ENCODE peak calls at places on chromosomes 12 and 14, in six cellular contexts. I, Z, R, C, E and F are unnamed samples. For H3K4me1, the result is how much of the 10 kb centered on the place peaks cover.

GRCh38 chr14:63578300-63578699 is 35.1 kb upstream of the PPP2R5E start:
- DNase-seq in Z (no peak), C (no peak), I (no peak), R (no peak), E (no peak), F (no peak)

GRCh38 chr12:46005151-46005797 is 14.9 kb upstream of the SCAF11 start:
- DNase-seq in E (no peak), Z (no peak), C (no peak), I (no peak), R (no peak), F (no peak)

GRCh38 chr12:26713885-26714383 is 119.1 kb downstream of the ITPR2 start:
- DNase-seq in C (no peak), E (no peak), I (no peak), Z (no peak), R (no peak), F (no peak)

GRCh38 chr14:70873627-70874026 is 33.6 kb upstream of the PCNX1 start:
- DNase-seq in R (no peak), Z (no peak), C (peak), I (no peak), E (no peak), F (no peak)

GRCh38 chr14:72315720-72316119 is 383.5 kb downstream of the RGS6 start:
- DNase-seq in I (no peak), C (no peak), Z (no peak), R (no peak), E (no peak), F (no peak)

GRCh38 chr14:91254456-91254855 is 10.0 kb upstream of the GPR68 start:
- DNase-seq in C (no peak), R (no peak), Z (no peak), I (no peak), E (no peak), F (no peak)

GRCh38 chr12:50132505-50133135 is 20.6 kb downstream of the COX14 start:
- DNase-seq in I (no peak), R (no peak), Z (no peak), E (no peak), C (peak), F (no peak)

GRCh38 chr12:93793983-93794382 is 116.8 kb downstream of the CRADD start:
- DNase-seq in E (no peak), Z (no peak), R (peak), I (no peak), C (no peak), F (no peak)

GRCh38 chr14:88823968-88824313 is 510 bp upstream of the TTC8 start:
- DNase-seq in Z (no peak), C (no peak), R (no peak), E (no peak), I (no peak), F (no peak)

GRCh38 chr12:51705450-51705849 is 114.4 kb downstream of the SCN8A start:
- DNase-seq in I (no peak), Z (no peak), R (no peak), E (no peak), C (no peak), F (no peak)

GRCh38 chr12:51702582-51702981 is 111.5 kb downstream of the SCN8A start:
- DNase-seq in C (no peak), R (no peak), E (no peak), I (no peak), Z (no peak), F (no peak)

GRCh38 chr12:51706206-51706605 is 115.2 kb downstream of the SCN8A start:
- DNase-seq in I (no peak), C (no peak), R (no peak), E (no peak), Z (no peak), F (no peak)

GRCh38 chr12:51699219-51699618 is 108.2 kb downstream of the SCN8A start:
- DNase-seq in C (no peak), R (no peak), I (no peak), E (no peak), Z (no peak), F (no peak)

GRCh38 chr12:51700887-51701286 is 109.9 kb downstream of the SCN8A start:
- DNase-seq in E (no peak), C (no peak), I (no peak), R (no peak), Z (no peak), F (no peak)
- TF ChIP-seq POLR2A in E (no peak), C (no peak), I (no peak), R (no peak), Z (no peak), F (no peak)

GRCh38 chr14:69651653-69652052 is 40.3 kb downstream of the SUSD6 start:
- DNase-seq in E (no peak), R (no peak), Z (no peak), I (no peak), C (no peak), F (no peak)
- H3K4me1 ChIP-seq in E (half or more), R (under half), Z (half or more), I (half or more), C (half or more), F (half or more)

GRCh38 chr14:76919811-76920571 is 93.8 kb downstream of the LRRC74A start:
- DNase-seq in C (peak), E (no peak), I (peak), Z (no peak), R (peak), F (no peak)
- TF ChIP-seq POLR2A in C (no peak), E (no peak), I (peak), Z (no peak), R (no peak), F (no peak)

DNA sequence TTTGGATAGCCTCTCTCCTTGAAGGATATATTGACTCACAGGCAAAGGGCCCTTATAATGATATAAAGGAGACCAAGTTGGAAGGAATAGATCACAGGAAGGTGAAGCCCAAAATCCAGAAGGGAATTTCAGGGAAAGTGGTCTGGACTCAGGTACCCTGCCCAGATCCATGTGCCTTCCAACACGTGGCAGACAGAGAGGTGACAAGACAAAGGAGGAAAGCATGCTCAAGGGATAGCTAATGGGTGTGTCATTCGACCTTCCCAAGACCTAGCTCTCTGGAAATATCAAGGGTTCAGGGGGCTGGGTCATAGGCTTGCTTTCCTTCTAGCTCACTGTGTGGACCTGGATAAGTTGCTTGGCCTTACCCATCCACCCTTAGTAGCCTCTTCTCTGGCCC is 214.3 kb downstream of the ZFP36L1 start:
- DNase-seq in R (no peak), Z (no peak), E (no peak), I (no peak), C (no peak), F (no peak)
- H3K4me1 ChIP-seq in R (under half), Z (under half), E (under half), I (under half), C (under half), F (under half)

GRCh38 chr14:102304611-102305506 is at the start of gene MOK:
- DNase-seq in E (peak), C (peak), Z (peak), I (peak), R (peak), F (peak)
- TF ChIP-seq POLR2A in E (peak), C (no peak), Z (no peak), I (peak), R (peak), F (no peak)

GRCh38 chr14:55223364-55223763 is 32.0 kb upstream of the DLGAP5 start:
- DNase-seq in E (no peak), Z (no peak), C (no peak), R (no peak), I (no peak), F (no peak)
- H3K4me1 ChIP-seq in E (under half), Z (under half), C (under half), R (under half), I (under half), F (under half)

GRCh38 chr14:20461230-20462141 is at the start of gene PIP4P1:
- DNase-seq in I (peak), C (peak), Z (peak), E (peak), R (peak), F (peak)
- TF ChIP-seq POLR2A in I (peak), C (peak), Z (peak), E (peak), R (peak), F (peak)